ENCODE peak calls at places on chromosomes 2 and 18, in six cellular contexts. C, Z, A, P, B and G are unnamed samples.

GRCh38 chr2:239792649-239793010 is 232.5 kb downstream of the NDUFA10 start:
- DNase-seq in C (no peak), Z (no peak), A (no peak), P (no peak), B (no peak), G (no peak)

GRCh38 chr2:215601990-215602721 is 166.3 kb upstream of the FN1 start:
- DNase-seq in C (no peak), Z (no peak), A (no peak), P (no peak), B (no peak), G (no peak)

GRCh38 chr2:236688563-236689392 is 119.2 kb downstream of the ACKR3 start:
- DNase-seq in C (no peak), Z (no peak), A (no peak), P (no peak), B (no peak), G (no peak)

GRCh38 chr18:3466051-3466450 is 16.1 kb downstream of the TGIF1 start:
- DNase-seq in C (no peak), Z (no peak), A (no peak), P (no peak), B (no peak), G (peak; percentile 81)

GRCh38 chr18:37362158-37362890 is 203.3 kb downstream of the CELF4 start:
- DNase-seq in C (no peak), Z (no peak), A (no peak), P (no peak), B (no peak), G (no peak)

GRCh38 chr18:74951165-74951760 is 257.7 kb downstream of the PTGR3 start:
- DNase-seq in C (peak; percentile 77), Z (no peak), A (no peak), P (no peak), B (peak; percentile 75), G (peak; percentile 79)

GRCh38 chr2:232211743-232212686 is 166.5 kb upstream of the ALPP start:
- DNase-seq in C (no peak), Z (no peak), A (no peak), P (no peak), B (no peak), G (no peak)

GRCh38 chr18:77557030-77557429 is 307.4 kb downstream of the GALR1 start:
- DNase-seq in C (no peak), Z (no peak), A (no peak), P (no peak), B (no peak), G (no peak)

GRCh38 chr2:168119519-168120141 is 127.8 kb downstream of the STK39 start:
- DNase-seq in C (peak; percentile 46), Z (peak; percentile 13), A (no peak), P (no peak), B (no peak), G (peak; percentile 68)

GRCh38 chr2:131493199-131494018 is 1.2 kb upstream of the MZT2A start:
- DNase-seq in C (no peak), Z (no peak), A (no peak), P (no peak), B (no peak), G (peak; percentile 11)

GRCh38 chr2:207362716-207363115 is 167.0 kb upstream of the CREB1 start:
- DNase-seq in C (no peak), Z (no peak), A (no peak), P (no peak), B (no peak), G (no peak)

GRCh38 chr2:98569197-98569793 is 39.0 kb downstream of the COA5 start:
- DNase-seq in C (peak; percentile 30), Z (peak; percentile 84), A (peak; percentile 31), P (peak; percentile 36), B (peak; percentile 65), G (peak; percentile 10)

GRCh38 chr2:237919593-237919992 is 47.2 kb upstream of the UBE2F start:
- DNase-seq in C (no peak), Z (no peak), A (no peak), P (no peak), B (no peak), G (no peak)

GRCh38 chr2:25032901-25033300 is 9.0 kb upstream of the EFR3B start:
- DNase-seq in C (no peak), Z (no peak), A (no peak), P (no peak), B (no peak), G (no peak)

GRCh38 chr2:29218550-29219125 is 103.4 kb downstream of the CLIP4 start:
- DNase-seq in C (no peak), Z (no peak), A (no peak), P (no peak), B (no peak), G (no peak)

GRCh38 chr18:35905436-35905835 is 67.0 kb upstream of the RMP24 start:
- DNase-seq in C (no peak), Z (no peak), A (no peak), P (no peak), B (no peak), G (peak; percentile 3)

GRCh38 chr2:30147196-30147714 is 448 bp downstream of the YPEL5 start:
- DNase-seq in C (no peak), Z (peak; percentile 37), A (peak; percentile 48), P (peak; percentile 38), B (no peak), G (no peak)

GRCh38 chr2:240528406-240529040 is 29.3 kb downstream of the ANKMY1 start:
- DNase-seq in C (no peak), Z (no peak), A (no peak), P (no peak), B (no peak), G (no peak)

GRCh38 chr2:150783015-150783414 is 295.5 kb upstream of the RND3 start:
- DNase-seq in C (no peak), Z (no peak), A (no peak), P (no peak), B (no peak), G (no peak)

GRCh38 chr2:128425731-128426620 is 107.3 kb upstream of the HS6ST1 start:
- DNase-seq in C (peak; percentile 78), Z (no peak), A (peak; percentile 8), P (no peak), B (peak; percentile 43), G (no peak)

GRCh38 chr2:155442755-155443372 is 744.4 kb downstream of the KCNJ3 start:
- DNase-seq in C (no peak), Z (no peak), A (no peak), P (no peak), B (no peak), G (no peak)

DNA sequence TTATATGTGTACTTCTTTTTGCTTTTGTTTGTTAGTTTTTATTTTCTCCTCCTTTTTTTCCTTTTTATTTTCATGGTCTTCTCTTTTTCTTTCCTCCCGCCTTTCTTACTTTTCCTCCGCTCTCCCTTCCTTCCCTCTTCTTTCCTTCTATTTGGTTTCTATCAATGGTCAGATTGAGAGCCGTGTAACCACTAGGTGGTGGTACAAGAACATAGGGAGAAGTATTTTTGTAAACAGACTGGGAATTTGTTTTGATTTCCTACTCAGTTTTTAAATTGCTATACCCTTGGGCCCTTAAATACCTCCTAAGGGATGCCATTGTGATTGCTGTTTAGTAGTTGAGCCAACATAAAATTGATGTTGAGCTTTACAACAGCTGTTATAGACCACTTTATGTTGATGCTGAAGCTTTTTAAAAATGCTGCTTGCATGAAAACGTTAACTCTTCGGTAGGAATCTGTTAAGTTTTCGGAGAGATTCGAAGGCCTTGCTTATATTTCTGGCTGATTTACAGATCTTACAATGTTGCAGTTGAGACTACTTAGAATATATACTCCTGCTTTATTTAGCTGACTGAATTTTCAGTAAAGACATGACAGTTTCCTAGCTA is 124.2 kb downstream of the UBE2E3 start:
- DNase-seq in C (peak; percentile 10), Z (peak; percentile 27), A (no peak), P (no peak), B (no peak), G (peak; percentile 80)
- TF ChIP-seq CTCF in C (peak; percentile 36), Z (peak; percentile 81), A (no peak), P (peak; percentile 71), B (peak; percentile 62), G (peak; percentile 90)

DNA sequence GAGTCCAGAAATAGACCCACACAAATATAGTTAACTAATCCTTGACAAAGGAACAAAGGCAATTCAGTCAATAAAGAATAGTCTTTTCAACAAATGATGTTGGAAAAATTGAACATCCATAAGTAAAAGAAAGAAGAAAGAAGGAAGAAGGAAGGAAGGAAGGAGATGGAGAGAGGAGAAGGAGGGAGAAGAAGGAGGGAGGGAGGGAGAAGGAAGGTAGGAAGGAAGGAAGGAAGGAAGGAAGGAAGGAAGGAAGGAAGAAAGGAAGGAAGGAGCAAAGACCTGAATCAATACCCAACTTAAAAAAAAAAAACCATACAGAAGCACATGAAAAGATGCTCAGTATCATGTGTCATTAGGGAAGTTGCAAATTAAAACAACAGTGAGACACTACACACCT is 148.3 kb downstream of the ATL2 start:
- DNase-seq in C (no peak), Z (no peak), A (no peak), P (no peak), B (no peak), G (no peak)
- H3K4me3 ChIP-seq in C (no peak overlapping the region), Z (no peak overlapping the region), A (no peak overlapping the region), P (no peak overlapping the region), B (no peak overlapping the region), G (no peak overlapping the region)

GRCh38 chr2:143284087-143284675 is 155.0 kb downstream of the ARHGAP15 start:
- DNase-seq in C (no peak), Z (peak; percentile 34), A (no peak), P (no peak), B (no peak), G (peak; percentile 46)
- TF ChIP-seq CTCF in C (peak; percentile 29), Z (peak; percentile 77), A (no peak), P (peak; percentile 49), B (peak; percentile 58), G (peak; percentile 83)

GRCh38 chr2:218980800-218981389 is 4.1 kb downstream of the FEV start:
- DNase-seq in C (no peak), Z (no peak), A (no peak), P (no peak), B (no peak), G (no peak)

GRCh38 chr2:218979846-218980738 is 4.9 kb downstream of the FEV start:
- DNase-seq in C (peak; percentile 86), Z (peak; percentile 87), A (peak; percentile 80), P (peak; percentile 81), B (peak; percentile 86), G (peak; percentile 76)

GRCh38 chr2:218982312-218983262 is 2.4 kb downstream of the FEV start:
- DNase-seq in C (no peak), Z (no peak), A (no peak), P (no peak), B (no peak), G (no peak)

GRCh38 chr2:218983263-218983970 is 1.6 kb downstream of the FEV start:
- DNase-seq in C (no peak), Z (no peak), A (no peak), P (no peak), B (no peak), G (no peak)

DNA sequence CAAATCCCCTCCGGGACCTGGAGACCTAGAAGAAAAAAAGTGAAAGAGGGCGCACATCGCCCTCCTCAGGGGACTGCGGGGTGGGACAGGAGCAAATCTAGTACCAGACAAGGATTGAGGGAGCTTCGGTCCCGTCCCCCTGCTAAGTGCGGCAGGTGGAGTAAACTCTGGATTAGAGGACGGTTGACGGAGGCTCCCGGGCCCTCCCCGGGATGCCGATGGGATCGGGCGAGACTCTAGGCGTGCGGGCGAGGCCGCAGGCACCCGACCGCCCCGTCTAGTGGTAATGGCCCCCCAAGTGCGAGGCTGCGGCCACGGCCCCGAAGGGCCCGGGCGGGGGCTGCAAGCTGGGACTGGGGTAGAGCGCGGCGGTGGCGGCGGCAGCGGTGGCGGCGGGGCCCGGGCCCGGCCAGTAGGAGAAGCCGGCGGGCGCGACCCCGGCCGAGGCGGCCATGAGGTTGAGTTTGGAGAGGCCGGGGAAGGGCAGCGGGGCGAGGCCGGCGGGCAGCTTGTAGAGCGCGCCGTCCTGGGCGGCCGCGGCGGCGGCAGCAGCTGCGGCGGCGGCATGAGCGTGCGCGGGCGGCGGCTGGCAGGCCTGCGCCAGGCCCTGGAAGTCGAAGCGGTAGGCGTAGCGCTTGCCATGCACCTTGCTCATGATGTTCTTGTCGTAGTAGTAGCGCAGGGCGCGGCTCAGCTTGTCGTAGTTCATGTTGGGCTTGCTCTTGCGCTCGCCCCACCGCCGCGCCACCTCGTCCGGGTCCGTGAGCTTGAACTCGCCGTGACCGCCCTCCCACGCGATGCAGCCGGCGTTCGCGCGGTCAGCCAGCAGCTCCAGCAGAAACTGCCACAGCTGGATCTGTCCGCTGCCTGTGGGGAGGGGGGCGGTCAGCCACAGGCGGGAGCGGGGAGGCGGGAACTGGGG is 3.3 kb downstream of the FEV start:
- DNase-seq in C (no peak), Z (peak; percentile 35), A (peak; percentile 43), P (no peak), B (no peak), G (no peak)
- H3K4me3 ChIP-seq in C (no peak overlapping the region), Z (peak overlapping the region; percentile 50), A (peak overlapping the region; percentile 22), P (peak overlapping the region; percentile 56), B (peak overlapping the region; percentile 46), G (no peak overlapping the region)